ENCODE peak calls at places on chromosomes 12 and 14, in four cellular contexts. W is pancreas; M is CD8-positive, alpha-beta T cell; L is uterus. R is an unnamed sample. For H3K9me3, the result is how much of the 10 kb centered on the place peaks cover.

GRCh38 chr12:102702447-102703114 is 214.5 kb downstream of the PAH start:
- DNase-seq in L (peak), W (peak), M (no peak), R (peak)

GRCh38 chr14:80959448-80960006 is 4.1 kb downstream of the TSHR start:
- DNase-seq in M (peak), W (no peak), L (no peak), R (no peak)

GRCh38 chr14:99734406-99735051 is 50.4 kb downstream of the CYP46A1 start:
- DNase-seq in M (no peak), W (peak), L (peak), R (no peak)

GRCh38 chr14:50038398-50039119 is 77.8 kb downstream of the VCPKMT start:
- DNase-seq in W (no peak), L (peak), M (no peak), R (peak)

GRCh38 chr14:90521930-90522483 is 125.2 kb downstream of the CALM1 start:
- DNase-seq in W (no peak), M (no peak), L (no peak), R (no peak)

GRCh38 chr14:41087056-41087455 is 519.6 kb upstream of the LRFN5 start:
- DNase-seq in L (no peak), M (no peak), W (no peak), R (no peak)

GRCh38 chr14:22837750-22838538 is 1.6 kb downstream of the MMP14 start:
- DNase-seq in L (peak), M (no peak), W (no peak), R (no peak)

GRCh38 chr14:20630340-20631022 is 11.0 kb downstream of the OR6S1 start:
- DNase-seq in W (no peak), M (no peak), L (peak), R (no peak)

GRCh38 chr12:27915536-27915935 is 57.0 kb downstream of the PTHLH start:
- DNase-seq in L (no peak), W (no peak), M (no peak), R (no peak)

GRCh38 chr12:6277982-6278438 is 32.5 kb upstream of the PLEKHG6 start:
- DNase-seq in M (no peak), W (peak), L (peak), R (no peak)

GRCh38 chr12:131159660-131160059 is 206.0 kb downstream of the ADGRD1 start:
- DNase-seq in W (no peak), M (no peak), L (no peak), R (no peak)

GRCh38 chr14:49940805-49941421 is 48.0 kb downstream of the ARF6 start:
- DNase-seq in L (no peak), W (no peak), M (no peak), R (no peak)

GRCh38 chr12:8572507-8572906 is 31.8 kb upstream of the CLEC4E start:
- DNase-seq in L (no peak), M (no peak), W (no peak), R (no peak)

GRCh38 chr14:74886001-74886400 is 4.3 kb downstream of the DLST start:
- DNase-seq in M (no peak), L (peak), W (no peak), R (peak)

GRCh38 chr12:63150255-63151060 is 543 bp downstream of the AVPR1A start:
- DNase-seq in W (no peak), L (peak), M (no peak), R (no peak)

GRCh38 chr12:114662512-114663177 is 21.3 kb downstream of the TBX3 start:
- DNase-seq in M (peak), L (peak), W (peak), R (no peak)

GRCh38 chr14:46250113-46250703 is 401.4 kb downstream of the RPL10L start:
- DNase-seq in M (no peak), W (no peak), L (no peak), R (no peak)

GRCh38 chr12:107404981-107405380 is 280.6 kb upstream of the PWP1 start:
- DNase-seq in M (no peak), L (no peak), W (no peak), R (no peak)

GRCh38 chr14:32050839-32051238 is 26.3 kb upstream of the ARHGAP5 start:
- DNase-seq in M (no peak), W (no peak), L (no peak), R (no peak)

GRCh38 chr12:2453076-2453806 is 341.5 kb upstream of the FKBP4 start:
- DNase-seq in M (no peak), W (no peak), L (no peak), R (no peak)

GRCh38 chr14:100294213-100294962 is 11.9 kb downstream of the SLC25A29 start:
- DNase-seq in W (no peak), L (peak), M (no peak), R (no peak)

GRCh38 chr12:52231305-52232232 is 1.5 kb upstream of the KRT7 start:
- DNase-seq in W (no peak), M (no peak), L (no peak), R (no peak)

GRCh38 chr12:123807670-123808069 is 45.6 kb downstream of the DNAH10 start:
- DNase-seq in L (no peak), M (no peak), W (no peak), R (no peak)

GRCh38 chr12:65121049-65121955 is at the start of gene WIF1:
- DNase-seq in M (no peak), L (no peak), W (peak), R (no peak)

GRCh38 chr14:83556065-83556464 is 1973.9 kb upstream of the FLRT2 start:
- DNase-seq in W (no peak), M (no peak), L (no peak), R (no peak)

GRCh38 chr12:22088886-22089285 is 42.9 kb downstream of the CMAS start:
- DNase-seq in M (no peak), L (no peak), W (no peak), R (no peak)

GRCh38 chr12:31524791-31525495 is 66.0 kb downstream of the DENND5B start:
- DNase-seq in L (no peak), W (no peak), M (no peak), R (no peak)

GRCh38 chr14:65156568-65157366 is 54.5 kb upstream of the MAX start:
- DNase-seq in M (no peak), L (peak), W (no peak), R (peak)

GRCh38 chr12:37546901-37547475 is 769.6 kb upstream of the ALG10B start:
- DNase-seq in M (no peak), W (no peak), L (no peak), R (no peak)
- H3K9me3 ChIP-seq in M (under half), W (under half), L (under half), R (half or more)

GRCh38 chr14:27881646-27882045 is 884.9 kb upstream of the FOXG1 start:
- DNase-seq in M (no peak), W (no peak), L (no peak), R (no peak)
- H3K9me3 ChIP-seq in M (under half), W (under half), L (under half), R (under half)

DNA sequence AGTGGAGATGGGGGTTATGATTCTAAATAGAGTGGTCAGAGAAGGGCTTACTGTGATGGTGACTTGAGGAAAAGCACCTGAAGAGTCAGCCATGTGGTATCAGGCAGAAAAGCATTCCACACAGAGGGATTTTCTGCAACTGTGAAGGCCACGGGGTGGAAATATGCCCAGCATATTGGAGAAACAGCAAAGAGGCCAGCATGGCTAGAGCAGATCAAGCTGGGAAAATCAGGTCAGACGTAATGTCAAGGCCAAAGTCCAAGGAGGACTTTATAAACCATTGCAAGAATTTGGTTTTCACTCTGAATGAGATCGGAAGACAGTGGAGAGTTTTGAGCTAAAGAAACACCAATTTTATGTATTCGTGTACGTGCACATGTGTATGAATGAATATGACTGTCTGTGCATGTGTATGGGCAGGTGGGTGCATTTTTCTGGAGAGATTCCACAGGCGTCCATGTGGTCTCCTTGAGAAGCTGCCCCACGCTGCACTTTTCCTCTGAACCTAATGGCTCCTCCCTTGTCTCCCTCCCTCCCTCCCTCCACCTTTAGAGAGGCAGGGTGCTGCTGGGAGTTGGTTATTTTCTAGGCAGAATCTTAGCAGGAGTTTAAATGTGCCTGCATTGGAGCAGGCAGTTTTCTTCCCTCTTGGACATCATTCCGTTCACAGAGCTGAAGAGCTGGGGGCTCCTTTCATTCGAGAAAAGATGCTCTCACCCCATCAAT is 97.4 kb upstream of the PPP4R3A start:
- DNase-seq in W (no peak), M (no peak), L (no peak), R (no peak)
- H3K9me3 ChIP-seq in W (under half), M (under half), L (under half), R (under half)

DNA sequence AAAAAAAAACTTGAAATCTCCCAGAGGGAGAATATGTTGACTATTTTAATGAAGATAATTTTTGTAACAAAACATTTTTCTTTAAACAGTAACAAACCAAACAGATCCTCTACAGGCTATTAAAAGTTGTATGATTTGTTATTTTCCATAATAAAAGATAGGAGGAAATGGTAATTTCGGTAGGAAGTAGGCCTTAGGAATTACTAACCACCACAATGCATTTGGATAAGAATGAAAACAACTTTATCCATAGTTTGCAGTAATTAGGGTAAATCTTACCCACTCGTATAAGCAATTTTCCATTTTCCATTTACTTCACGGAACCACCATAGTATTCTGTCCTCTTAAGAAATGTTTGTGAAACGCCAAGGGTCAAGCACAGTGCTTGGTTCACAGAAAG is 6.0 kb downstream of the USP44 start:
- DNase-seq in M (no peak), L (no peak), W (no peak), R (no peak)
- H3K9me3 ChIP-seq in M (under half), L (under half), W (under half), R (under half)

DNA sequence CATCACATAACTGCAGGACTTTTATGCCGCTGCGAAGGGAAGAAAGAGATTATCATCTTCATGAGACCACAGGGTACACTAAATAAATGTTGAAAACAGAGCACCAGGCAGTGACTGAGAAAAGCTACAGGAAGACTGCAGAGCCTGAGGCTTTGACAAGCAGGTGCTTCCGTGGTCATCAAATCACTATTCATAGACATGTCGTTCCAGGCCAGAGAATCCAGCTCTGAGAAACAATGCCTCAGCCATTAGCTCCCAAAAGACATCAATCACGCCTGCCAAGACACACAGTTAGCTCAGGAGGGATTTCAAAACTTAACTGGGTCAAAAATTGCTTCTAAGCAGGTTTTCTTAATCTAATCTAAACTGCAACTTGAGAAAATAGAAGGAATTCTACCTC is 47.2 kb upstream of the GARIN6 start:
- DNase-seq in W (no peak), M (no peak), L (no peak), R (no peak)
- H3K9me3 ChIP-seq in W (under half), M (under half), L (under half), R (under half)

GRCh38 chr12:12764824-12765223 is 20.6 kb upstream of the APOLD1 start:
- DNase-seq in M (no peak), W (no peak), L (no peak), R (no peak)
- H3K9me3 ChIP-seq in M (under half), W (under half), L (under half), R (under half)

GRCh38 chr12:34372003-34372402 is 349.7 kb downstream of the ALG10 start:
- DNase-seq in W (no peak), L (no peak), M (no peak), R (no peak)
- H3K9me3 ChIP-seq in W (under half), L (under half), M (under half), R (half or more)

R was measured in AG04450.